ENCODE peak calls at places on chromosomes 12 and 14, in four cellular contexts. B is heart right ventricle, E is breast epithelium, W is OCI-LY7. O is an unnamed sample.
A peak's percentile ranks its signal among the peaks of the same experiment; 100 is the strongest.

GRCh38 chr14:24139272-24139934 is 2.0 kb downstream of the EMC9 start:
- DNase-seq in B (no peak), E (no peak), W (no peak), O (no peak)

GRCh38 chr12:92488735-92489134 is 214.1 kb upstream of the PLEKHG7 start:
- DNase-seq in W (peak; percentile 59), B (no peak), E (no peak), O (no peak)

GRCh38 chr12:96192926-96193573 is 1.1 kb upstream of the ELK3 start:
- DNase-seq in B (no peak), E (no peak), W (no peak), O (no peak)

GRCh38 chr12:97756066-97756701 is 293.6 kb downstream of the RMST start:
- DNase-seq in E (no peak), W (no peak), B (no peak), O (no peak)

GRCh38 chr12:3214508-3215365 is 137.6 kb downstream of the TSPAN9 start:
- DNase-seq in W (peak; percentile 40), B (no peak), E (peak; percentile 47), O (no peak)

GRCh38 chr12:84793558-84794367 is 118.8 kb downstream of the SLC6A15 start:
- DNase-seq in W (no peak), B (no peak), E (no peak), O (no peak)

GRCh38 chr12:49066120-49066519 is 3.7 kb downstream of the RHEBL1 start:
- DNase-seq in B (no peak), W (no peak), E (no peak), O (no peak)

GRCh38 chr12:127455347-127456265 is 811.4 kb upstream of the TMEM132C start:
- DNase-seq in E (no peak), B (no peak), W (no peak), O (no peak)

GRCh38 chr12:96167492-96167891 is 26.7 kb upstream of the ELK3 start:
- DNase-seq in W (no peak), B (no peak), E (no peak), O (no peak)

GRCh38 chr14:29906256-29906885 is 21.3 kb downstream of the PRKD1 start:
- DNase-seq in B (no peak), W (no peak), E (no peak), O (no peak)

GRCh38 chr14:49641697-49642129 is 6.7 kb upstream of the DNAAF2 start:
- DNase-seq in W (no peak), B (no peak), E (no peak), O (peak; percentile 38)

GRCh38 chr12:48197549-48197966 is 5.5 kb downstream of the OR10AD1 start:
- DNase-seq in W (peak; percentile 43), B (no peak), E (no peak), O (no peak)

GRCh38 chr12:52200783-52201519 is 9.1 kb upstream of the KRT80 start:
- DNase-seq in W (no peak), E (no peak), B (no peak), O (no peak)
- H3K4me1 ChIP-seq in W (no peaks in the 10 kb centered on the region), E (peaks cover 17% of the 10 kb centered on the region), B (peaks cover 3% of the 10 kb centered on the region), O (no peaks in the 10 kb centered on the region)

GRCh38 chr14:56554301-56554700 is 25.3 kb upstream of the TMEM260 start:
- DNase-seq in E (no peak), W (no peak), B (no peak), O (no peak)

GRCh38 chr14:56552615-56553014 is 27.0 kb upstream of the TMEM260 start:
- DNase-seq in B (no peak), E (no peak), W (no peak), O (no peak)

GRCh38 chr14:56561586-56561985 is 18.0 kb upstream of the TMEM260 start:
- DNase-seq in B (no peak), W (no peak), E (no peak), O (no peak)

GRCh38 chr14:56555921-56556570 is 23.6 kb upstream of the TMEM260 start:
- DNase-seq in B (no peak), E (no peak), W (peak; percentile 31), O (peak; percentile 65)
- TF ChIP-seq CTCF in B (peak; percentile 53), E (peak; percentile 46), W (peak; percentile 77), O (peak; percentile 69)

GRCh38 chr14:61582815-61583214 is 112.5 kb upstream of the HIF1A start:
- DNase-seq in E (no peak), B (no peak), W (no peak), O (no peak)

GRCh38 chr14:61581955-61582615 is 113.2 kb upstream of the HIF1A start:
- DNase-seq in W (no peak), B (peak; percentile 46), E (no peak), O (no peak)

GRCh38 chr14:61584258-61584657 is 111.1 kb upstream of the HIF1A start:
- DNase-seq in E (no peak), W (no peak), B (no peak), O (peak; percentile 57)

GRCh38 chr14:61578745-61579144 is 116.6 kb upstream of the HIF1A start:
- DNase-seq in W (no peak), B (no peak), E (no peak), O (no peak)

GRCh38 chr14:61581340-61581739 is 114.0 kb upstream of the HIF1A start:
- DNase-seq in E (no peak), B (no peak), W (no peak), O (no peak)
- H3K4me1 ChIP-seq in E (no peaks in the 10 kb centered on the region), B (peaks cover 4% of the 10 kb centered on the region), W (peaks cover 12% of the 10 kb centered on the region), O (peaks cover 19% of the 10 kb centered on the region)

GRCh38 chr12:14364583-14365271 is 755 bp upstream of the ATF7IP start:
- DNase-seq in E (no peak), W (no peak), B (no peak), O (no peak)
- TF ChIP-seq CTCF in E (no peak), W (no peak), B (no peak), O (no peak)

GRCh38 chr14:68951051-68951797 is 27.9 kb downstream of the ACTN1 start:
- DNase-seq in B (peak; percentile 83), W (no peak), E (peak; percentile 91), O (no peak)

GRCh38 chr14:68952544-68953535 is 26.3 kb downstream of the ACTN1 start:
- DNase-seq in E (no peak), W (no peak), B (peak; percentile 77), O (peak; percentile 53)

GRCh38 chr14:68950111-68950510 is 29.0 kb downstream of the ACTN1 start:
- DNase-seq in B (no peak), W (no peak), E (no peak), O (no peak)

GRCh38 chr14:68949236-68949965 is 29.7 kb downstream of the ACTN1 start:
- DNase-seq in E (no peak), B (no peak), W (no peak), O (peak; percentile 29)

GRCh38 chr14:68951800-68952540 is 27.1 kb downstream of the ACTN1 start:
- DNase-seq in E (no peak), B (no peak), W (no peak), O (no peak)
- H3K4me1 ChIP-seq in E (peaks cover 71% of the 10 kb centered on the region), B (peaks cover 70% of the 10 kb centered on the region), W (no peaks in the 10 kb centered on the region), O (peaks cover 49% of the 10 kb centered on the region)

DNA sequence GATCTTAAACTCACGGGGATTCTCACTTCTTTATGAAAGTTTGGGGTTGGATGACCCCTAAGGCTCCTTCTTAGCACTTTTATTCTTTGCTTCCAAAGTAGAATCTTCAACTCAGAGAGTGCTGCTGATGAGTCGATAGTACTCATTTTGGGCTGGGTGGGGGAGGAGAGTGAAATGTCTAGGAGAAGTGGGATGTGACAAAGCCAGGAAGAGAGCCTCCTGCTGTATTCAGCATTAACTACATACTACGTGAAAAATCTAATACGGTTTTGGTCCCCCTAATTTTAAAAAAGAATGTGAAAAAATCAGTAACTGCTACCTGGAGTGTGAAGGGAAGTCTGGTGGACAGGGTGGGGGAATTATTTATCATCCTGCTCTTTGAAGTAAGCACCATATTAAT is 148.3 kb downstream of the SAMD4A start:
- DNase-seq in W (no peak), B (no peak), E (no peak), O (no peak)
- TF ChIP-seq CTCF in W (no peak), B (peak; percentile 32), E (no peak), O (peak; percentile 31)

DNA sequence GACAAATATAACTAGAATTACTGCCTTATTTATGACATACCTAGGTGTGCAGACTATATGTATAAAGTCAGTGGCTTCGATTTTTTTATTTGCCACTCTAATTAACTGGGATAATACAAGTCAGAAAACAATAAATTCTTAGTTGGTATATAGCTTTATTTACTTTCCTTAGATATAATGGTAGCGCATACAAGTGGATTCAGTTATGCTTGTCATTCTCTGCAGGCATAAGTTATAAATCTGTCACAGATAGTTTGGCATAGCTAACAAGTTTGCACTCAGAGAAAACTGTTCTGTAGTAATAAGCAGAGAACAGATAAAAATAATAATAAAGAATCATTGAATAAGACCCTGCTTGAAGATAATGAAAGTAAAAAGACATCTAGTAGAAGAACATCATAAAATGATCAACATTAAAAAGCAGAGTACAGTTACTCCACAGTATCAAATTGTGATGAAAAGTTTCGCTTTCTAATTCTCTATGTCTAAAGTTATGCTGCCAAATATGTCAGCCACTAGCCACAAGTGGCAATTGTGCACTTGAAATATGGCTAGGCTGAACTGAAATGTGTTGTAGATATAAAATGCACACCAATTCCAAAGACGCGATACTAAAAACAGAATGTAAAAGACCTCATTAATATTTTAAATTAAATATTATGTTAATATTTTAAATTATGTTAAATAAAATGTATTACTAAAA is 224.1 kb downstream of the SLC25A21 start:
- DNase-seq in B (no peak), W (no peak), E (no peak), O (no peak)
- H3K4me1 ChIP-seq in B (no peaks in the 10 kb centered on the region), W (no peaks in the 10 kb centered on the region), E (no peaks in the 10 kb centered on the region), O (no peaks in the 10 kb centered on the region)

O was measured in cardiac muscle cell.